ENCODE peak calls at places on chromosomes 16 and 17, in seven cellular contexts. D is A549; K is PC-3; B is mammary epithelial cell; Q is transverse colon; N is CD8-positive, alpha-beta memory T cell; G is NT2/D1. E is an unnamed sample. For H3K4me1, the result is how much of the 10 kb centered on the place peaks cover.

GRCh38 chr16:85498607-85499006 is 114.5 kb upstream of the GSE1 start:
- DNase-seq in D (no peak), K (no peak), B (no peak), Q (peak), N (no peak), G (no peak), E (no peak)

GRCh38 chr16:60204221-60204620 is 1470.1 kb upstream of the GOT2 start:
- DNase-seq in D (no peak), K (no peak), B (peak), Q (no peak), N (no peak), G (no peak), E (no peak)

GRCh38 chr16:69003500-69003899 is 102.0 kb upstream of the HAS3 start:
- DNase-seq in D (no peak), K (peak), B (no peak), Q (no peak), N (no peak), G (no peak), E (no peak)

GRCh38 chr16:89401641-89402445 is 88.5 kb downstream of the ANKRD11 start:
- DNase-seq in D (no peak), K (no peak), B (no peak), Q (no peak), N (no peak), G (no peak), E (no peak)

GRCh38 chr17:55410722-55411462 is 10.7 kb downstream of the MMD start:
- DNase-seq in D (no peak), K (peak), B (no peak), Q (no peak), N (no peak), G (no peak), E (no peak)

GRCh38 chr17:60823520-60823919 is 145.9 kb downstream of the BCAS3 start:
- DNase-seq in D (no peak), K (no peak), B (no peak), Q (no peak), N (no peak), G (no peak), E (no peak)

GRCh38 chr16:58492735-58493134 is 7.2 kb upstream of the NDRG4 start:
- DNase-seq in D (no peak), K (no peak), B (no peak), Q (no peak), N (no peak), G (no peak), E (no peak)

GRCh38 chr16:74650966-74651567 is 15.6 kb downstream of the RFWD3 start:
- DNase-seq in D (peak), K (peak), B (no peak), Q (no peak), N (no peak), G (no peak), E (no peak)

GRCh38 chr17:70654706-70655105 is 485.4 kb downstream of the KCNJ2 start:
- DNase-seq in D (no peak), K (no peak), B (no peak), Q (no peak), N (no peak), G (no peak), E (no peak)

GRCh38 chr16:2386990-2387389 is 42.3 kb upstream of the CCNF start:
- DNase-seq in D (no peak), K (peak), B (no peak), Q (no peak), N (no peak), G (peak), E (no peak)

GRCh38 chr16:14013571-14014283 is 57.4 kb upstream of the MRTFB start:
- DNase-seq in D (peak), K (peak), B (peak), Q (no peak), N (no peak), G (no peak), E (no peak)

GRCh38 chr17:36182176-36183000 is 6.0 kb upstream of the TBC1D3B start:
- DNase-seq in D (no peak), K (no peak), B (no peak), Q (no peak), N (peak), G (no peak), E (no peak)

GRCh38 chr17:82374626-82375331 is 3.2 kb downstream of the UTS2R start:
- DNase-seq in D (no peak), K (no peak), B (no peak), Q (no peak), N (peak), G (no peak), E (no peak)

GRCh38 chr17:32609085-32609484 is 122.3 kb downstream of the CDK5R1 start:
- DNase-seq in D (no peak), K (peak), B (peak), Q (peak), N (peak), G (no peak), E (peak)

GRCh38 chr16:68792465-68793324 is 50.6 kb upstream of the TANGO6 start:
- DNase-seq in D (peak), K (peak), B (no peak), Q (peak), N (no peak), G (no peak), E (no peak)

GRCh38 chr16:68235882-68236803 is at the start of gene ESRP2:
- DNase-seq in D (no peak), K (peak), B (peak), Q (peak), N (peak), G (no peak), E (peak)

GRCh38 chr17:27888945-27889344 is 4.2 kb downstream of the LYRM9 start:
- DNase-seq in D (no peak), K (no peak), B (no peak), Q (no peak), N (no peak), G (peak), E (no peak)
- H3K4me1 ChIP-seq in D (under half), K (under half), B (under half), Q (under half), N (under half), G (under half), E (under half)

GRCh38 chr17:75364078-75364477 is 41.4 kb downstream of the GRB2 start:
- DNase-seq in D (no peak), K (peak), B (peak), Q (no peak), N (no peak), G (no peak), E (no peak)

GRCh38 chr17:75367312-75367711 is 38.2 kb downstream of the GRB2 start:
- DNase-seq in D (peak), K (peak), B (peak), Q (no peak), N (no peak), G (no peak), E (no peak)

GRCh38 chr17:75365931-75366275 is 39.6 kb downstream of the GRB2 start:
- DNase-seq in D (no peak), K (peak), B (no peak), Q (no peak), N (no peak), G (no peak), E (no peak)

GRCh38 chr17:75366432-75366831 is 39.0 kb downstream of the GRB2 start:
- DNase-seq in D (no peak), K (no peak), B (no peak), Q (no peak), N (no peak), G (no peak), E (no peak)

DNA sequence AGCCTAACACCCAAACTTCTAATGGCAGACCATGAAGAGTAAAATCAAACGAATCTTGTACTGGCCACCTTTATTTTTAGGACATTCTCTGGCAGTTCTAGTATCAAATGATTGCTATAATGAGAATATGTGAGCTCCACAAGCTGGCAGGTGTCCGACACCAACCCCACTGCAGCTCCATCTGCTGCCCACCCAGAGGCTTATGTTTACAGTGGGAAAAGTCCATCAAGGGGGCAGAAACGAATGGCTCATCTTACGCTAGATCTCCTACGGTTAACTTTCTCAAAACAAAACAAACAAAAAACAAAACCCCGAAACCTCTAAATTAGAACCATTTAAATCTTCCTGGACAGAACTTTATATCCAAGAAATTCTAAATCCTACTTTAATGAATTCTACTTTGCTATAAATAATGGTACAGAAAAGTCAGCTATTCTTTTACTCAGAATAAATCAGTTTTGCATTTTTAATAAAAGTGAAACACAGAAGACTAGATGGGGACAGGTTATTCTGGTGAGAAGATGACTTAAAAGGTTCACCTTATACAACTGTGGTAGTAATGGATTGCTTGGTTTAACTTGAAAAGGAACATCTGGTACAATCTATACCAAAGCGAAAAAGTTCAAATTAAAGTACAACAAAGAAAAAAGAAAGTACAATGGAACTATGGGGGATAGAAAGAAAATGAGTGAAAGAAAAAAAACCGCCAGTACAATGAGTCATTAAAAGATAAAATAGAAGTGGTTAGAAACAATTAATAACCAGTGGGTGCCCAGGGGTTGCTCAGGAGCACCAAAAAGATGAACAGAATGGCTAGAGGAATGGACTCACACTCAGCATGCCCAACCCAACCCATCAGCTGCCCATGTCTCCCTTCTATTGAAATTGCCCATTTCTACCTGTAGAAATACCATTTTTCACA is 40.2 kb downstream of the GRB2 start:
- DNase-seq in D (no peak), K (no peak), B (no peak), Q (no peak), N (no peak), G (no peak), E (no peak)
- H3K4me1 ChIP-seq in D (half or more), K (half or more), B (under half), Q (half or more), N (half or more), G (under half), E (half or more)

GRCh38 chr17:15453782-15454181 is 13.6 kb downstream of the CDRT4 start:
- DNase-seq in D (no peak), K (no peak), B (no peak), Q (no peak), N (no peak), G (no peak), E (no peak)
- H3K4me1 ChIP-seq in D (under half), K (under half), B (under half), Q (under half), N (under half), G (under half), E (under half)

GRCh38 chr17:66467766-66468165 is 165.4 kb downstream of the PRKCA start:
- DNase-seq in D (no peak), K (no peak), B (no peak), Q (no peak), N (no peak), G (no peak), E (no peak)
- H3K4me1 ChIP-seq in D (half or more), K (half or more), B (under half), Q (half or more), N (under half), G (under half), E (under half)

GRCh38 chr17:30793282-30793977 is 31.1 kb downstream of the CRLF3 start:
- DNase-seq in D (no peak), K (no peak), B (no peak), Q (no peak), N (no peak), G (no peak), E (no peak)

GRCh38 chr17:30788918-30789317 is 35.6 kb downstream of the CRLF3 start:
- DNase-seq in D (no peak), K (no peak), B (no peak), Q (no peak), N (no peak), G (no peak), E (no peak)

GRCh38 chr17:30796016-30796415 is 28.5 kb downstream of the CRLF3 start:
- DNase-seq in D (no peak), K (no peak), B (no peak), Q (no peak), N (no peak), G (no peak), E (no peak)

DNA sequence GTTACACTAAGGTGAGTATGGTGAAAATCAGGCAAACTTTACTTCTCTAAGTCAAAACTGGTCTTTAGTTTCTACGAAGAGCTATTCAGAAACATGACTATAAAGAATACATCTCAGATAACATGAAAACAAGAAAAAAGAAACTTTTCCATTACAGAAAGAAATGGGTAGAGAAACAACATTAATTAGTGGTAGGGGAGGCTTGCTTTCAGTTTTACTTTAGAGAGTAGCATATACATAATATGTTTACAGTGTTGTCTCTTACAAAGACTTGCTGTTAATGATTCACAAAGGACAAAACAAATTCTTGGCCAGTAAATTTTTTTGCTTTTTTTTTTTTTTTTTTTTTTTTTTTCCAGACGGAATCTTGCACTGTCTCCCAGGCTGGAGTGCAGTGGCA is 34.2 kb downstream of the CRLF3 start:
- DNase-seq in D (no peak), K (no peak), B (no peak), Q (no peak), N (no peak), G (no peak), E (no peak)
- H3K4me1 ChIP-seq in D (under half), K (under half), B (under half), Q (under half), N (under half), G (under half), E (under half)

DNA sequence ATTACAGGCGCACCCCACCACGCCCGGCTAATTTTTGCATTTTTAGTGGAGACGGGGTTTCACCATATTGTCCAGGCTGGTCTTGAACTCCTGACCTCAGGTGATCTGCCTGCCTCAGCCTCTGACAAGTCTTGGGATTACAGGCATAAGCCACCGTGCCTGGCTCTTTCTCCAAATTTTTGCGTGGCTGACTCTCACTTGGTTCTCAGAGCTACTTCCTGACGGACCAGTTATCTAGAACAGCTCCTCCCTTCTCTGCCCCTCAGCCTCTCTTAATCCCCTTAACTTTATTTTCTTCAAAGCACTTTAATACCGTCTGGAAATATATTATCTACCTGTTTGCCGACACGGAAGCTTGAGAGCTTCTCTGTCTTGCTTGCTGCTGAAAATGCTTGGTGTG is 4.2 kb downstream of the YPEL2 start:
- DNase-seq in D (no peak), K (no peak), B (no peak), Q (no peak), N (no peak), G (no peak), E (no peak)
- H3K4me1 ChIP-seq in D (under half), K (under half), B (under half), Q (half or more), N (under half), G (under half), E (under half)

DNA sequence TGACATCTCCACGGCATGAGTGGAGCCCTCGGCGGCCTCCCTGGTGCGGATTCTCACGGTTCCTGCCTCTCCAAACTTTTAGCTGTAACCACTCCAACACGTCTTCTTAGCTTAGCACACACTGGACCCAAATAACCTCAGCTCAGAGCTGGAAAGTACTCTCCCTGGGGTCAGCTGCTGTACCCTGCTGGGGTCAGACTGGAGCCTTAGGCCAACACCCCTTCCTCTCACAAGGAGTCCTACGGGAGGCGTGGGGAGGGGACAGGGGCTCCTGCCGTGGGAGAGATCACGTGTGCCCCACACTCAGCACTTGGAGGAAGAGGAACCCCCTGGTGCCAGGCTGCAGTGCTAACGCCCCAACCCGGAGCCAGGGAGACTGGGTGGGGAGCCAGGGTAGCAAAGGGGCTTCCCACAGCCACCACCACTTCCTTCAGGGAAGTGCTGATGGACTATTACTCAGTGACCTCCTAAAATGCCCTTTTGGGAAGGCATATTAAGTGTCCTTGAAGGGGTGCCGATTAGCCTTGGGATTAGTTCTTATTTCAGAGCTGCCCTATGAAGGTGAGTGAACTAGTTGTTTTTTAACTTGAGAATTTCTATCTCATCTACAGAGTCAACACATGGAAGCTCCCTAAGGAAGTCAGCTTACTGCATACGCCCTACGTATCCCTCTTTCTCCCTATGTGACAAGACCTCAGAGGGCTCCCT is 124.0 kb downstream of the HIC1 start:
- DNase-seq in D (no peak), K (no peak), B (no peak), Q (no peak), N (no peak), G (no peak), E (no peak)
- H3K4me1 ChIP-seq in D (under half), K (under half), B (under half), Q (half or more), N (under half), G (under half), E (under half)

DNA sequence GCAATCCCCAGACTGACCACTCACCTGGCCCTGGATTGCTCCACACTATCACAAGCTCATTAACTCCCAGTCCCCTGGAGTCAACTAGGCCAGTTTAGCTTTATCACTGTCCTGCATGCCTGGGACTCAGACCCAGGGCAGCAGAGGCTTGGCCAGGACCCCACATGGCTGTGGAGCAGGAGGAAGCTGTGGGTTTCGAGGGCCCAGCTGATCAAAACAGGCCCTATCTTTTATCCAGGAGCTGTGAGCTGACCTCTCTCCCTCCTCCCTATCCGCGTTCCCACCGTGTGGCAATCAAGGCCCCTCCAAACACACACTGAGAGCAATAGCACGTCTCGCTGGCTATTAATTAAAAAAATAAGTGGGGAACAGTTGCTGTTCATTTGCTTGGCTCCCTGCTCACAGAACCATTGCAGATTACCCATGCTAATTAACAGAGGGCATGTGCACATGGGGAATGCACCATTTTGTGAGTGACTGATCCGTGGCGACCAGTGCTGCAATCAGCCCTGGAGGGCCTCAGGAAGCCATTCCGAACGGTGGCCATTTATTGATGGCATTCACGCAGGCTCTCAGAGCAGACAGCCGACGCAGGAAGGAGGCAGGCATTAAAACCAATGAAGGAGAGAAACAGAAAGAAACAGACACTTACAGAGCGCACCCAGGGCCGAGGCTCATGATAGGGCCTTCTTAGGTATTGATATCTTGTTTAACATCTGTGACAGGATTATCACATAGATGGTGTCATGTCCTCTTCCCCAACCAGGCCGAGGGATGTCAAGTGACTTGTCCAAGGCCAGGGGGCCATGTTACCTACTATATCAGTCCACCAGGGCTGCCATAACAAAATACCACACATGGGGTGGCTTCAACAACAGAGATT is 157.1 kb downstream of the KATNIP start:
- DNase-seq in D (no peak), K (no peak), B (no peak), Q (no peak), N (no peak), G (no peak), E (no peak)
- H3K4me1 ChIP-seq in D (under half), K (under half), B (under half), Q (under half), N (under half), G (under half), E (under half)